ENCODE peak calls at places on chromosomes 16 and 17, in five cellular contexts. Q is dermis blood vessel endothelial cell, R is tibial artery, F is HEK293T, C is PC-9. K is an unnamed sample.

GRCh38 chr16:74623214-74623842 is 16.4 kb upstream of the GLG1 start:
- DNase-seq in Q (peak), R (peak), F (peak), C (no peak), K (no peak)

GRCh38 chr17:71084219-71084618 is 914.9 kb downstream of the KCNJ2 start:
- DNase-seq in Q (no peak), R (no peak), F (peak), C (no peak), K (no peak)

GRCh38 chr17:48160177-48160967 is 52.8 kb downstream of the SNX11 start:
- DNase-seq in Q (no peak), R (no peak), F (no peak), C (no peak), K (no peak)

GRCh38 chr16:84465154-84465553 is 39.3 kb downstream of the MEAK7 start:
- DNase-seq in Q (no peak), R (no peak), F (no peak), C (no peak), K (peak)

GRCh38 chr16:49140618-49141017 is 141.0 kb downstream of the CBLN1 start:
- DNase-seq in Q (no peak), R (no peak), F (no peak), C (no peak), K (no peak)

GRCh38 chr16:15907863-15908478 is 19.6 kb upstream of the CEP20 start:
- DNase-seq in Q (peak), R (no peak), F (peak), C (peak), K (no peak)

GRCh38 chr16:35747658-35748455 is 2288.4 kb downstream of the TP53TG3F start:
- DNase-seq in Q (no peak), R (no peak), F (no peak), C (no peak), K (peak)

GRCh38 chr17:1916339-1916738 is 86.5 kb downstream of the RPA1 start:
- DNase-seq in Q (no peak), R (no peak), F (no peak), C (no peak), K (no peak)

GRCh38 chr17:82372063-82372590 is 562 bp downstream of the UTS2R start:
- DNase-seq in Q (no peak), R (no peak), F (no peak), C (no peak), K (no peak)

GRCh38 chr16:50301626-50302471 is 35.5 kb downstream of the ADCY7 start:
- DNase-seq in Q (no peak), R (peak), F (no peak), C (peak), K (no peak)

GRCh38 chr17:36532435-36532975 is 2.2 kb downstream of the MYO19 start:
- DNase-seq in Q (no peak), R (no peak), F (no peak), C (no peak), K (no peak)

GRCh38 chr17:17313350-17313991 is 10.3 kb downstream of the NT5M start:
- DNase-seq in Q (peak), R (peak), F (no peak), C (peak), K (no peak)

GRCh38 chr16:63745456-63745855 is 1376.4 kb downstream of the CDH11 start:
- DNase-seq in Q (no peak), R (no peak), F (no peak), C (no peak), K (no peak)

GRCh38 chr17:70144260-70144846 is 25.0 kb upstream of the KCNJ2 start:
- DNase-seq in Q (peak), R (no peak), F (no peak), C (no peak), K (no peak)

GRCh38 chr16:85204242-85205010 is 92.2 kb upstream of the CIBAR2 start:
- DNase-seq in Q (peak), R (no peak), F (no peak), C (no peak), K (no peak)

GRCh38 chr16:72018470-72018869 is 9.9 kb downstream of the DHODH start:
- DNase-seq in Q (no peak), R (no peak), F (no peak), C (no peak), K (no peak)

K was measured in lower leg skin.